ENCODE peak calls at places on chromosomes 4 and X, in seven cellular contexts. S is hepatocyte; M is GM06990; E is cardiac muscle cell; Q is lower lobe of right lung; U is CD4-positive, CD25-positive, alpha-beta regulatory T cell; W is CD8-positive, alpha-beta memory T cell. L is an unnamed sample.

GRCh38 chrX:134636859-134637258 is 21.4 kb downstream of the PLAC1 start:
- DNase-seq in U (no peak), S (no peak), M (no peak), E (no peak), Q (no peak), W (no peak), L (no peak)

GRCh38 chr4:55791666-55792065 is 27.9 kb upstream of the EXOC1L start:
- DNase-seq in W (no peak), M (no peak), Q (no peak), S (no peak), U (no peak), E (peak), L (peak)

GRCh38 chr4:187814737-187815465 is 180.7 kb upstream of the ZFP42 start:
- DNase-seq in U (no peak), S (no peak), Q (no peak), E (peak), W (no peak), M (no peak), L (no peak)

GRCh38 chr4:71689822-71690221 is 94.1 kb downstream of the GC start:
- DNase-seq in E (peak), S (no peak), U (no peak), Q (no peak), W (no peak), M (no peak), L (no peak)

GRCh38 chrX:119343856-119344255 is 55.3 kb upstream of the SLC25A43 start:
- DNase-seq in S (peak), E (no peak), W (no peak), U (no peak), M (no peak), Q (no peak), L (peak)

GRCh38 chr4:169625886-169626285 is 5.5 kb downstream of the CLCN3 start:
- DNase-seq in S (no peak), U (no peak), E (no peak), Q (no peak), W (no peak), M (no peak), L (no peak)

GRCh38 chr4:40486534-40486933 is 143.1 kb downstream of the RBM47 start:
- DNase-seq in S (no peak), E (peak), U (no peak), M (no peak), Q (no peak), W (no peak), L (peak)

GRCh38 chrX:150540965-150541364 is 27.5 kb upstream of the MTM1 start:
- DNase-seq in S (no peak), Q (no peak), U (no peak), M (no peak), W (no peak), E (no peak), L (no peak)

GRCh38 chrX:154125356-154126040 is 18.5 kb upstream of the OPN1LW start:
- DNase-seq in W (no peak), Q (no peak), U (no peak), E (peak), M (no peak), S (no peak), L (no peak)

GRCh38 chrX:83819304-83819703 is 41.6 kb upstream of the CYLC1 start:
- DNase-seq in E (no peak), S (no peak), U (no peak), W (no peak), M (no peak), Q (no peak), L (no peak)

GRCh38 chr4:55866290-55866907 is 13.0 kb downstream of the EXOC1 start:
- DNase-seq in U (no peak), S (peak), E (peak), Q (no peak), M (peak), W (no peak), L (peak)

GRCh38 chrX:132216806-132217202 is 2.4 kb downstream of the RAP2C start:
- DNase-seq in M (no peak), U (peak), W (no peak), Q (no peak), E (peak), S (peak), L (peak)

GRCh38 chr4:152265149-152265621 is 270.7 kb downstream of the FBXW7 start:
- DNase-seq in E (peak), S (peak), Q (no peak), U (no peak), W (no peak), M (no peak), L (peak)

GRCh38 chr4:137470806-137471205 is 61.5 kb downstream of the PCDH18 start:
- DNase-seq in Q (no peak), U (no peak), E (peak), S (no peak), M (no peak), W (no peak), L (no peak)

GRCh38 chrX:137568741-137569469 is 3.0 kb downstream of the ZIC3 start:
- DNase-seq in Q (no peak), E (no peak), S (no peak), U (no peak), M (no peak), W (no peak), L (no peak)

GRCh38 chr4:24321637-24322036 is 262.7 kb downstream of the DHX15 start:
- DNase-seq in E (no peak), Q (no peak), M (no peak), W (no peak), U (no peak), S (no peak), L (no peak)

GRCh38 chr4:24322517-24322916 is 261.8 kb downstream of the DHX15 start:
- DNase-seq in W (no peak), U (no peak), M (no peak), S (no peak), E (no peak), Q (no peak), L (no peak)

GRCh38 chr4:24321151-24321550 is 263.2 kb downstream of the DHX15 start:
- DNase-seq in E (peak), M (no peak), W (no peak), U (no peak), Q (no peak), S (no peak), L (no peak)

GRCh38 chr4:24328300-24328699 is 256.1 kb downstream of the DHX15 start:
- DNase-seq in W (no peak), E (no peak), M (no peak), U (no peak), S (no peak), Q (no peak), L (no peak)

DNA sequence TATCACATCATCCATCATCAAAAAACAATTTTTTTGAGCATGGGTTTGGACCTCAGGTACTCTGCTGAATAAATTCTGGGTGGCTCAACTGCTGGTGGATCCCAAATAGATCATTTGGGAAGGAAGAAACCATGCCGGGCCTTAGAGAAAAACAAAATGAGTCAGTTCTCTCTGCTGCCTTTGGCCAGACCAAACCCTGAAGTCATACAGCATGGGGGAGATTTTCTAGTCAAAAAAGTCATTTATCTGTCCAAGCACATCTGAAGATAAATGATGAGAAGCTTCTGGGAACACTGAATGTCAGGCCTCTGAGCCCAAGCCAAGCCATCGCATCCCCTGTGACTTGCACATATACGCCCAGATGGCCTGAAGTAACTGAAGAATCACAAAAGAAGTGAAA is 261.4 kb downstream of the DHX15 start:
- DNase-seq in E (no peak), Q (no peak), M (no peak), W (no peak), S (no peak), U (no peak), L (no peak)
- H3K4me3 ChIP-seq in E (no peak), Q (no peak), M (no peak), W (no peak), S (no peak), U (no peak), L (no peak)

DNA sequence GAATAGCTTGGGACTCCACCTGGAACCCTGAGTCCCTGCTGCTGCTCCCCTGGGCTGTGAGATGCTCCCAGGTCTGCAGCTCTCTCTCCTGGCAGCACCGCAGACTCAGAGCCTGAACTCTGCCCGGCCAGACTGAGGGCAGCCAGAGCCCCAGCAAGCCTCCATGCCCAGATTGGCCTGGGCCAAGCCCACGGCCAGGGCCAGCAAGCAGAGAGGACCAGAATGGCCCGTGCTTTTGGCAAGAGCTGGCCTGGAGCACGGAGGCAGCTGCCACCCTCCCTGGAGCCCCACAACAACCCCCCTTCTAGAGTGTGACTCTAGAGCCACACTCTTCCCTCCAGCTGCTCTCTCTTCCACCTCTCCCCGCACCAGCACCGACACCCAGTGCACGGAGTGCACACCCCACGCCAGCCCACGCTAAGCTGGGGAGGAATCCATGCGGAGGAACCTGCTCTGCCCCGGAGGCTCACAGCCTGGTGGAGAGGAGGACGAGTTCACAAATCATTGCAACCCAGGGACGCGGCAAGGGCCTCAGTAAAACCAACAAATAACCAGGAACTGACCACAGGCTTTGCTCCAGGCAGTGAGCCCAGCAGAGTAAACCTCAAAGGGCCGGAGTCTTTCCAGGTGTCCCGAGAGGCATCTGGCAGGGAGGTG is 110.3 kb downstream of the HMX1 start:
- DNase-seq in W (no peak), U (no peak), S (no peak), M (no peak), Q (peak), E (no peak), L (no peak)
- H3K4me3 ChIP-seq in W (no peak), U (no peak), S (no peak), M (no peak), Q (no peak), E (no peak), L (no peak)

GRCh38 chr4:145098675-145099037 is 545 bp downstream of the ABCE1 start:
- DNase-seq in U (peak), M (no peak), W (peak), E (peak), Q (no peak), S (peak), L (peak)

GRCh38 chr4:145097821-145098674 is at the start of the genes ABCE1 and ANAPC10:
- DNase-seq in U (peak), E (peak), M (peak), S (peak), W (peak), Q (peak), L (peak)

GRCh38 chr4:145097331-145097820 is 620 bp downstream of the ANAPC10 start:
- DNase-seq in E (no peak), W (no peak), U (no peak), S (no peak), Q (no peak), M (no peak), L (no peak)

GRCh38 chr4:145101091-145101490 is 3.0 kb downstream of the ABCE1 start:
- DNase-seq in W (no peak), Q (no peak), M (no peak), U (no peak), S (no peak), E (peak), L (no peak)

DNA sequence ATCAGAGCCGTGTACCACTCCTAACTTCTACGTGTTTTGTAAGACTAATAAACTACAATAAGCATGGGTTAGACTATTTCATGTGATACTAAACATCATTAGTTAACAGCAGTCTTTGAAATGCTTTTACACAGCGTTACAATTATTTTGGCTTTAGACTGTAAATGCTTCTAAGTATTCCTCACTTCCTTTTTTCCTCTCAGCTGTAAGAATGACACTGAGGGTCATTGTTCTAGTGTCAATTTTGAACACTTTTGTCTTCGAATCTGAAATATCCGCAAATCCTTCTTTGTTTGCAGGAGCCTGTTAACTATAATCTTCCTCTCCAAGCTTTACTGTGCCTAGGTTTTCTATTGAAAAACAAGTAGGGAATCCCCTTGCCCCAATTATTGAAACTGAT is 1.5 kb downstream of the ABCE1 start:
- DNase-seq in U (no peak), Q (no peak), E (peak), S (no peak), W (no peak), M (peak), L (peak)
- H3K4me3 ChIP-seq in U (peak), Q (peak), E (peak), S (peak), W (peak), M (peak), L (peak)

DNA sequence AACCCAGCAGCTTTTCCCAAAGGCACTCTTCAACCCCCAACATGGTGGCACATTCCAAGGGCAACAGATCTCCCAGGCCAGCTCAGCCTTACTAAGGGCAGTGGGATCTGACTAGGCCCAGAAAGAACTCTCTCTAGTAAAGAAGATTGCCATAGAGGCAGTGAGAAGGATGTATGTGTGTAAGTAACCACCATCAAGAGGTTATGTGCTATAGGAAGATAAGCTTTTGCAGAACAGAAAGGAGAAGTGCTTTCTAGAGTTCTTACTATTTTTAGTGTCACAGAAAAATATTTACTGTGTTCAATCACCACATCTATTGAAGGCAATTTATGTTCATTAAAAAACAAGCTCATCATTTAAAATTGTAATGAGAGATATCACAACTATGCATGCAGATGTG is 287.2 kb upstream of the RASGEF1B start:
- DNase-seq in U (no peak), W (no peak), Q (no peak), S (no peak), M (no peak), E (no peak), L (no peak)
- H3K4me3 ChIP-seq in U (no peak), W (no peak), Q (no peak), S (no peak), M (no peak), E (no peak), L (no peak)

GRCh38 chr4:66613591-66613990 is 931.7 kb downstream of the CENPC start:
- DNase-seq in W (no peak), S (no peak), E (no peak), U (no peak), Q (no peak), M (no peak), L (no peak)

GRCh38 chr4:66606908-66607307 is 936.6 kb upstream of the EPHA5 start:
- DNase-seq in S (no peak), U (no peak), Q (no peak), E (no peak), M (no peak), W (no peak), L (no peak)

GRCh38 chr4:66604192-66604591 is 933.9 kb upstream of the EPHA5 start:
- DNase-seq in E (no peak), S (no peak), U (no peak), Q (no peak), M (no peak), W (no peak), L (no peak)

GRCh38 chr4:66606215-66606614 is 935.9 kb upstream of the EPHA5 start:
- DNase-seq in U (no peak), M (no peak), Q (no peak), S (no peak), E (no peak), W (no peak), L (no peak)

GRCh38 chr4:66609014-66609413 is 936.3 kb downstream of the CENPC start:
- DNase-seq in U (no peak), E (no peak), Q (no peak), M (no peak), S (no peak), W (no peak), L (no peak)
- H3K4me3 ChIP-seq in U (no peak), E (no peak), Q (no peak), M (no peak), S (no peak), W (no peak), L (no peak)

GRCh38 chr4:186622788-186623464 is 67.6 kb upstream of the MTNR1A start:
- DNase-seq in U (no peak), M (no peak), Q (no peak), W (no peak), E (peak), S (no peak), L (peak)
- H3K4me3 ChIP-seq in U (no peak), M (no peak), Q (no peak), W (no peak), E (no peak), S (no peak), L (no peak)

GRCh38 chrX:120453985-120454384 is 15.1 kb downstream of the LAMP2 start:
- DNase-seq in U (no peak), W (no peak), M (no peak), S (no peak), E (no peak), Q (no peak), L (peak)

GRCh38 chrX:120452131-120452530 is 17.0 kb downstream of the LAMP2 start:
- DNase-seq in E (peak), M (no peak), U (no peak), S (peak), W (no peak), Q (no peak), L (no peak)

GRCh38 chrX:120457766-120458180 is 11.3 kb downstream of the LAMP2 start:
- DNase-seq in E (peak), U (no peak), W (no peak), M (peak), S (peak), Q (no peak), L (peak)

GRCh38 chrX:120459313-120459712 is 9.8 kb downstream of the LAMP2 start:
- DNase-seq in W (no peak), U (no peak), Q (no peak), M (no peak), S (no peak), E (no peak), L (no peak)

GRCh38 chrX:120456973-120457372 is 12.1 kb downstream of the LAMP2 start:
- DNase-seq in E (no peak), U (no peak), W (no peak), M (peak), Q (no peak), S (no peak), L (peak)
- H3K4me3 ChIP-seq in E (no peak), U (peak), W (peak), M (no peak), Q (no peak), S (no peak), L (peak)

GRCh38 chr4:26807330-26807729 is 53.3 kb upstream of the STIM2 start:
- DNase-seq in S (no peak), W (no peak), M (no peak), Q (no peak), E (no peak), U (no peak), L (no peak)
- H3K4me3 ChIP-seq in S (no peak), W (no peak), M (no peak), Q (no peak), E (no peak), U (no peak), L (no peak)

GRCh38 chrX:16870861-16871584 is 861 bp upstream of the RBBP7 start:
- DNase-seq in M (no peak), S (peak), W (no peak), E (no peak), Q (peak), U (peak), L (no peak)

GRCh38 chrX:16869393-16870094 is 618 bp downstream of the RBBP7 start:
- DNase-seq in E (peak), M (no peak), U (peak), Q (peak), W (peak), S (peak), L (peak)

GRCh38 chrX:16868920-16869319 is 1.2 kb downstream of the RBBP7 start:
- DNase-seq in U (no peak), E (no peak), M (peak), S (no peak), W (no peak), Q (no peak), L (no peak)

GRCh38 chrX:16870095-16870860 is at the start of gene RBBP7:
- DNase-seq in M (peak), U (peak), W (peak), Q (peak), S (peak), E (peak), L (peak)

GRCh38 chrX:16867947-16868346 is 2.2 kb downstream of the RBBP7 start:
- DNase-seq in M (no peak), S (no peak), U (no peak), W (no peak), E (no peak), Q (no peak), L (no peak)
- H3K4me3 ChIP-seq in M (peak), S (peak), U (peak), W (no peak), E (no peak), Q (no peak), L (peak)